ENCODE peak calls at places on chromosomes 5 and 9, in ten cellular contexts. One of them, this sample, is unnamed.

GRCh38 chr9:125343518-125344284 is 82.1 kb downstream of the GAPVD1 start:
- DNase-seq in HTR-8/SVneo: no peak
- DNase-seq in head of caudate nucleus: no peak
- DNase-seq in iPS DF 19.7: peak; percentile 78
- DNase-seq in posterior cingulate gyrus: no peak
- DNase-seq in fibroblast of mammary gland: peak; percentile 84
- DNase-seq in IMR-90: peak; percentile 76
- DNase-seq in T-helper 1 cell: no peak
- DNase-seq in activated T-cell treated with anti-CD3 and anti-CD28 coated beads, Interleukin-2, amount 50 U/mL, for 48 hours: no peak
- DNase-seq in Right ventricle myocardium inferior: no peak
- DNase-seq in this sample: no peak

GRCh38 chr5:109907189-109907588 is 217.5 kb downstream of the MAN2A1 start:
- DNase-seq in HTR-8/SVneo: no peak
- DNase-seq in head of caudate nucleus: no peak
- DNase-seq in iPS DF 19.7: no peak
- DNase-seq in posterior cingulate gyrus: no peak
- DNase-seq in fibroblast of mammary gland: peak; percentile 62
- DNase-seq in IMR-90: no peak
- DNase-seq in T-helper 1 cell: no peak
- DNase-seq in activated T-cell treated with anti-CD3 and anti-CD28 coated beads, Interleukin-2, amount 50 U/mL, for 48 hours: no peak
- DNase-seq in Right ventricle myocardium inferior: no peak
- DNase-seq in this sample: no peak

GRCh38 chr5:78974011-78974410 is 11.1 kb downstream of the ARSB start:
- DNase-seq in HTR-8/SVneo: no peak
- DNase-seq in head of caudate nucleus: peak; percentile 58
- DNase-seq in iPS DF 19.7: no peak
- DNase-seq in posterior cingulate gyrus: peak; percentile 82
- DNase-seq in fibroblast of mammary gland: no peak
- DNase-seq in IMR-90: no peak
- DNase-seq in T-helper 1 cell: no peak
- DNase-seq in activated T-cell treated with anti-CD3 and anti-CD28 coated beads, Interleukin-2, amount 50 U/mL, for 48 hours: no peak
- DNase-seq in Right ventricle myocardium inferior: no peak
- DNase-seq in this sample: no peak

GRCh38 chr5:90898330-90899013 is 339.9 kb downstream of the ADGRV1 start:
- DNase-seq in HTR-8/SVneo: no peak
- DNase-seq in head of caudate nucleus: no peak
- DNase-seq in iPS DF 19.7: no peak
- DNase-seq in posterior cingulate gyrus: no peak
- DNase-seq in fibroblast of mammary gland: peak; percentile 53
- DNase-seq in IMR-90: peak; percentile 8
- DNase-seq in T-helper 1 cell: no peak
- DNase-seq in activated T-cell treated with anti-CD3 and anti-CD28 coated beads, Interleukin-2, amount 50 U/mL, for 48 hours: no peak
- DNase-seq in Right ventricle myocardium inferior: no peak
- DNase-seq in this sample: no peak

GRCh38 chr5:149024477-149024876 is 38.4 kb downstream of the SH3TC2 start:
- DNase-seq in HTR-8/SVneo: no peak
- DNase-seq in head of caudate nucleus: no peak
- DNase-seq in iPS DF 19.7: no peak
- DNase-seq in posterior cingulate gyrus: no peak
- DNase-seq in fibroblast of mammary gland: peak; percentile 79
- DNase-seq in IMR-90: peak; percentile 77
- DNase-seq in T-helper 1 cell: no peak
- DNase-seq in activated T-cell treated with anti-CD3 and anti-CD28 coated beads, Interleukin-2, amount 50 U/mL, for 48 hours: no peak
- DNase-seq in Right ventricle myocardium inferior: no peak
- DNase-seq in this sample: no peak

GRCh38 chr9:104810421-104811339 is 46.8 kb downstream of the NIPSNAP3B start:
- DNase-seq in HTR-8/SVneo: no peak
- DNase-seq in head of caudate nucleus: no peak
- DNase-seq in iPS DF 19.7: no peak
- DNase-seq in posterior cingulate gyrus: no peak
- DNase-seq in fibroblast of mammary gland: peak; percentile 55
- DNase-seq in IMR-90: peak; percentile 59
- DNase-seq in T-helper 1 cell: no peak
- DNase-seq in activated T-cell treated with anti-CD3 and anti-CD28 coated beads, Interleukin-2, amount 50 U/mL, for 48 hours: no peak
- DNase-seq in Right ventricle myocardium inferior: no peak
- DNase-seq in this sample: no peak

GRCh38 chr5:39186722-39187539 is 32.4 kb downstream of the FYB1 start:
- DNase-seq in HTR-8/SVneo: no peak
- DNase-seq in head of caudate nucleus: no peak
- DNase-seq in iPS DF 19.7: no peak
- DNase-seq in posterior cingulate gyrus: no peak
- DNase-seq in fibroblast of mammary gland: no peak
- DNase-seq in IMR-90: no peak
- DNase-seq in T-helper 1 cell: no peak
- DNase-seq in activated T-cell treated with anti-CD3 and anti-CD28 coated beads, Interleukin-2, amount 50 U/mL, for 48 hours: no peak
- DNase-seq in Right ventricle myocardium inferior: no peak
- DNase-seq in this sample: no peak

GRCh38 chr5:147690595-147690994 is 91.9 kb downstream of the JAKMIP2 start:
- DNase-seq in HTR-8/SVneo: no peak
- DNase-seq in head of caudate nucleus: no peak
- DNase-seq in iPS DF 19.7: peak; percentile 42
- DNase-seq in posterior cingulate gyrus: no peak
- DNase-seq in fibroblast of mammary gland: no peak
- DNase-seq in IMR-90: peak; percentile 1
- DNase-seq in T-helper 1 cell: no peak
- DNase-seq in activated T-cell treated with anti-CD3 and anti-CD28 coated beads, Interleukin-2, amount 50 U/mL, for 48 hours: no peak
- DNase-seq in Right ventricle myocardium inferior: no peak
- DNase-seq in this sample: no peak

GRCh38 chr9:91273853-91274552 is 87.7 kb downstream of the AUH start:
- DNase-seq in HTR-8/SVneo: no peak
- DNase-seq in head of caudate nucleus: no peak
- DNase-seq in iPS DF 19.7: no peak
- DNase-seq in posterior cingulate gyrus: no peak
- DNase-seq in fibroblast of mammary gland: peak; percentile 77
- DNase-seq in IMR-90: peak; percentile 80
- DNase-seq in T-helper 1 cell: no peak
- DNase-seq in activated T-cell treated with anti-CD3 and anti-CD28 coated beads, Interleukin-2, amount 50 U/mL, for 48 hours: no peak
- DNase-seq in Right ventricle myocardium inferior: no peak
- DNase-seq in this sample: no peak

GRCh38 chr5:94615843-94616242 is 2.6 kb downstream of the KIAA0825 start:
- DNase-seq in HTR-8/SVneo: no peak
- DNase-seq in head of caudate nucleus: no peak
- DNase-seq in iPS DF 19.7: no peak
- DNase-seq in posterior cingulate gyrus: no peak
- DNase-seq in fibroblast of mammary gland: no peak
- DNase-seq in IMR-90: no peak
- DNase-seq in T-helper 1 cell: no peak
- DNase-seq in activated T-cell treated with anti-CD3 and anti-CD28 coated beads, Interleukin-2, amount 50 U/mL, for 48 hours: no peak
- DNase-seq in Right ventricle myocardium inferior: no peak
- DNase-seq in this sample: no peak

GRCh38 chr9:110939573-110939972 is 98.7 kb downstream of the LPAR1 start:
- DNase-seq in HTR-8/SVneo: no peak
- DNase-seq in head of caudate nucleus: no peak
- DNase-seq in iPS DF 19.7: no peak
- DNase-seq in posterior cingulate gyrus: no peak
- DNase-seq in fibroblast of mammary gland: peak; percentile 58
- DNase-seq in IMR-90: no peak
- DNase-seq in T-helper 1 cell: no peak
- DNase-seq in activated T-cell treated with anti-CD3 and anti-CD28 coated beads, Interleukin-2, amount 50 U/mL, for 48 hours: no peak
- DNase-seq in Right ventricle myocardium inferior: no peak
- DNase-seq in this sample: no peak

GRCh38 chr9:124217839-124218437 is 39.8 kb upstream of the NEK6 start:
- DNase-seq in HTR-8/SVneo: no peak
- DNase-seq in head of caudate nucleus: no peak
- DNase-seq in iPS DF 19.7: no peak
- DNase-seq in posterior cingulate gyrus: no peak
- DNase-seq in fibroblast of mammary gland: no peak
- DNase-seq in IMR-90: no peak
- DNase-seq in T-helper 1 cell: no peak
- DNase-seq in activated T-cell treated with anti-CD3 and anti-CD28 coated beads, Interleukin-2, amount 50 U/mL, for 48 hours: no peak
- DNase-seq in Right ventricle myocardium inferior: no peak
- DNase-seq in this sample: no peak

GRCh38 chr5:172035039-172035438 is 28.6 kb upstream of the FBXW11 start:
- DNase-seq in HTR-8/SVneo: no peak
- DNase-seq in head of caudate nucleus: no peak
- DNase-seq in iPS DF 19.7: no peak
- DNase-seq in posterior cingulate gyrus: no peak
- DNase-seq in fibroblast of mammary gland: no peak
- DNase-seq in IMR-90: no peak
- DNase-seq in T-helper 1 cell: no peak
- DNase-seq in activated T-cell treated with anti-CD3 and anti-CD28 coated beads, Interleukin-2, amount 50 U/mL, for 48 hours: no peak
- DNase-seq in Right ventricle myocardium inferior: no peak
- DNase-seq in this sample: no peak

GRCh38 chr9:100477221-100477620 is 4.3 kb downstream of the TMEFF1 start:
- DNase-seq in HTR-8/SVneo: no peak
- DNase-seq in head of caudate nucleus: no peak
- DNase-seq in iPS DF 19.7: no peak
- DNase-seq in posterior cingulate gyrus: no peak
- DNase-seq in fibroblast of mammary gland: no peak
- DNase-seq in IMR-90: no peak
- DNase-seq in T-helper 1 cell: no peak
- DNase-seq in activated T-cell treated with anti-CD3 and anti-CD28 coated beads, Interleukin-2, amount 50 U/mL, for 48 hours: no peak
- DNase-seq in Right ventricle myocardium inferior: no peak
- DNase-seq in this sample: no peak

GRCh38 chr9:115118471-115119156 is 657 bp upstream of the TNC start:
- DNase-seq in HTR-8/SVneo: peak; percentile 70
- DNase-seq in head of caudate nucleus: peak; percentile 14
- DNase-seq in iPS DF 19.7: peak; percentile 60
- DNase-seq in posterior cingulate gyrus: peak; percentile 67
- DNase-seq in fibroblast of mammary gland: peak; percentile 92
- DNase-seq in IMR-90: peak; percentile 93
- DNase-seq in T-helper 1 cell: no peak
- DNase-seq in activated T-cell treated with anti-CD3 and anti-CD28 coated beads, Interleukin-2, amount 50 U/mL, for 48 hours: no peak
- DNase-seq in Right ventricle myocardium inferior: no peak
- DNase-seq in this sample: no peak

GRCh38 chr9:128724744-128725211 is 851 bp upstream of the ZDHHC12 start:
- DNase-seq in HTR-8/SVneo: peak; percentile 57
- DNase-seq in head of caudate nucleus: peak; percentile 67
- DNase-seq in iPS DF 19.7: peak; percentile 93
- DNase-seq in posterior cingulate gyrus: peak; percentile 92
- DNase-seq in fibroblast of mammary gland: peak; percentile 92
- DNase-seq in IMR-90: peak; percentile 64
- DNase-seq in T-helper 1 cell: peak; percentile 22
- DNase-seq in activated T-cell treated with anti-CD3 and anti-CD28 coated beads, Interleukin-2, amount 50 U/mL, for 48 hours: peak; percentile 57
- DNase-seq in Right ventricle myocardium inferior: peak; percentile 80
- DNase-seq in this sample: no peak

GRCh38 chr5:2755371-2755715 is 3.9 kb upstream of the IRX2 start:
- DNase-seq in HTR-8/SVneo: no peak
- DNase-seq in head of caudate nucleus: no peak
- DNase-seq in iPS DF 19.7: no peak
- DNase-seq in posterior cingulate gyrus: no peak
- DNase-seq in fibroblast of mammary gland: no peak
- DNase-seq in IMR-90: no peak
- DNase-seq in T-helper 1 cell: no peak
- DNase-seq in activated T-cell treated with anti-CD3 and anti-CD28 coated beads, Interleukin-2, amount 50 U/mL, for 48 hours: no peak
- DNase-seq in Right ventricle myocardium inferior: no peak
- DNase-seq in this sample: no peak

GRCh38 chr9:133006731-133007352 is 24.0 kb upstream of the GTF3C5 start:
- DNase-seq in HTR-8/SVneo: no peak
- DNase-seq in head of caudate nucleus: no peak
- DNase-seq in iPS DF 19.7: no peak
- DNase-seq in posterior cingulate gyrus: no peak
- DNase-seq in fibroblast of mammary gland: no peak
- DNase-seq in IMR-90: no peak
- DNase-seq in T-helper 1 cell: no peak
- DNase-seq in activated T-cell treated with anti-CD3 and anti-CD28 coated beads, Interleukin-2, amount 50 U/mL, for 48 hours: no peak
- DNase-seq in Right ventricle myocardium inferior: no peak
- DNase-seq in this sample: no peak

GRCh38 chr9:650362-650761 is 191.1 kb upstream of the DMRT1 start:
- DNase-seq in HTR-8/SVneo: no peak
- DNase-seq in head of caudate nucleus: no peak
- DNase-seq in iPS DF 19.7: peak; percentile 23
- DNase-seq in posterior cingulate gyrus: no peak
- DNase-seq in fibroblast of mammary gland: peak; percentile 19
- DNase-seq in IMR-90: peak; percentile 22
- DNase-seq in T-helper 1 cell: no peak
- DNase-seq in activated T-cell treated with anti-CD3 and anti-CD28 coated beads, Interleukin-2, amount 50 U/mL, for 48 hours: no peak
- DNase-seq in Right ventricle myocardium inferior: no peak
- DNase-seq in this sample: no peak